ENCODE peak calls at places on chromosomes 2 and 18, in ten cellular contexts. M is pancreas; C is A549; R is neuronal stem cell; F is GM12878; I is PC-9; Q is esophagus muscularis mucosa; H is mammary epithelial cell; J is SJSA1; A is CD4-positive, alpha-beta T cell. E is an unnamed sample.

GRCh38 chr18:24731158-24731557 is 270.7 kb downstream of the HRH4 start:
- DNase-seq in F (no peak), R (no peak), Q (peak), J (no peak), A (no peak), M (no peak), H (peak), C (no peak), I (no peak), E (no peak)

GRCh38 chr2:11498543-11499034 is 32.6 kb upstream of the E2F6 start:
- DNase-seq in H (peak), R (no peak), C (no peak), J (no peak), I (peak), F (peak), M (peak), Q (no peak), A (no peak), E (no peak)

GRCh38 chr2:73343992-73344391 is 41.6 kb upstream of the ALMS1 start:
- DNase-seq in I (no peak), F (no peak), Q (no peak), R (no peak), M (no peak), J (no peak), H (no peak), C (no peak), A (no peak), E (no peak)

GRCh38 chr2:152594022-152594712 is 123.1 kb downstream of the PRPF40A start:
- DNase-seq in A (no peak), Q (peak), H (no peak), I (no peak), F (no peak), M (no peak), C (no peak), R (no peak), J (no peak), E (peak)

GRCh38 chr2:15674637-15675455 is 83.2 kb downstream of the DDX1 start:
- DNase-seq in R (no peak), I (peak), J (no peak), M (no peak), H (peak), C (peak), A (no peak), Q (no peak), F (no peak), E (no peak)

GRCh38 chr2:6694555-6694954 is 171.2 kb downstream of the CMPK2 start:
- DNase-seq in R (no peak), M (no peak), Q (no peak), I (no peak), F (no peak), C (no peak), A (no peak), H (no peak), J (no peak), E (no peak)

GRCh38 chr2:102094917-102095316 is 47.6 kb upstream of the IL1R1 start:
- DNase-seq in A (no peak), I (peak), C (peak), Q (no peak), R (no peak), H (peak), F (no peak), M (no peak), J (peak), E (peak)

GRCh38 chr2:62895632-62896009 is 155.0 kb upstream of the OTX1 start:
- DNase-seq in J (no peak), F (no peak), H (peak), Q (no peak), M (no peak), R (no peak), I (no peak), C (no peak), A (no peak), E (no peak)

GRCh38 chr2:135698838-135699237 is 42.8 kb upstream of the UBXN4 start:
- DNase-seq in R (no peak), M (no peak), A (no peak), Q (no peak), H (no peak), F (no peak), J (no peak), I (no peak), C (no peak), E (no peak)

GRCh38 chr2:69177785-69178636 is 165.0 kb downstream of the ANTXR1 start:
- DNase-seq in H (peak), C (peak), Q (peak), R (peak), J (peak), F (no peak), A (no peak), I (peak), M (peak), E (peak)

GRCh38 chr18:62131305-62131909 is 55.4 kb downstream of the PIGN start:
- DNase-seq in C (peak), F (peak), H (peak), Q (no peak), I (peak), M (no peak), A (peak), J (peak), R (peak), E (peak)

GRCh38 chr18:32324173-32324572 is 134.3 kb downstream of the MEP1B start:
- DNase-seq in J (no peak), H (no peak), Q (no peak), R (no peak), I (no peak), A (no peak), F (no peak), M (no peak), C (no peak), E (no peak)

GRCh38 chr2:54416166-54416798 is 39.8 kb upstream of the SPTBN1 start:
- DNase-seq in C (no peak), I (peak), R (no peak), M (no peak), H (no peak), Q (no peak), J (no peak), A (no peak), F (no peak), E (peak)

DNA sequence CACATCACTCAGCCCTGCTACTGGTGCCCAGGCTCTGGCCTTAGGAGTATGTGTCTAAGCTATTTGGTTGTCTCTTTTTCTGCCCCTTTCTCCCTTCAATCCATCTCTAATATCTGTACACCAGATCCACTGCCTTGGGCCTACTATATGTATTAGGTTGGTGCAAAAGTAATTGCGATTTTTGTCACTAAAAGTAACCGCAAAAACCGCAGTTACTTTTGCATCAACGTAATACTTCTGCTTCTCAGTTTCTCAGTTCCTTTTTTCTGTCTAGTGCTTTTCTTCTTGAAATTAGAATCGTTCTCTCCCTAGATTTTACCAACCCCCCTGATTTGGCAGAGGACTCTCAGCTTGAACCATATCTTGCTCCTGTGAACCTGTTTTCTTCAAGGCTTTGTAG is 362.6 kb upstream of the TNP1 start:
- DNase-seq in Q (no peak), F (peak), R (no peak), I (no peak), M (no peak), A (no peak), J (no peak), H (no peak), C (no peak), E (no peak)
- H3K27ac ChIP-seq in Q (no peak), F (peak), R (no peak), I (peak), M (no peak), A (no peak), J (peak), H (peak), C (no peak), E (no peak)

GRCh38 chr2:147046473-147046872 is 798.4 kb upstream of the ACVR2A start:
- DNase-seq in H (no peak), I (no peak), C (no peak), Q (no peak), M (no peak), A (no peak), F (no peak), R (no peak), J (no peak), E (no peak)

GRCh38 chr2:147049888-147050446 is 794.9 kb upstream of the ACVR2A start:
- DNase-seq in J (no peak), Q (no peak), R (no peak), M (no peak), A (no peak), F (no peak), H (no peak), C (no peak), I (no peak), E (no peak)

GRCh38 chr2:147051814-147052213 is 793.0 kb upstream of the ACVR2A start:
- DNase-seq in C (no peak), R (no peak), Q (no peak), M (no peak), J (no peak), A (no peak), F (no peak), H (peak), I (no peak), E (no peak)

GRCh38 chr2:147051248-147051647 is 793.6 kb upstream of the ACVR2A start:
- DNase-seq in I (no peak), F (no peak), M (no peak), C (no peak), A (no peak), Q (no peak), R (no peak), H (peak), J (no peak), E (no peak)
- H3K27ac ChIP-seq in I (no peak), F (no peak), M (no peak), C (no peak), A (no peak), Q (no peak), R (no peak), H (no peak), J (no peak), E (no peak)

GRCh38 chr2:230328155-230328458 is 1.1 kb downstream of the SP140L start:
- DNase-seq in M (no peak), Q (no peak), R (no peak), C (no peak), H (no peak), J (no peak), F (no peak), I (no peak), A (no peak), E (no peak)
- H3K27ac ChIP-seq in M (peak), Q (no peak), R (no peak), C (no peak), H (no peak), J (peak), F (peak), I (peak), A (no peak), E (peak)

GRCh38 chr18:79679552-79680099 is at the start of gene CTDP1:
- DNase-seq in Q (peak), A (peak), C (peak), R (peak), F (no peak), M (peak), I (peak), H (peak), J (peak), E (peak)

GRCh38 chr18:79678665-79679551 is 695 bp upstream of the CTDP1 start:
- DNase-seq in M (peak), F (peak), Q (peak), I (peak), H (peak), J (peak), R (peak), A (peak), C (peak), E (peak)

GRCh38 chr18:79677840-79678239 is 1.8 kb upstream of the CTDP1 start:
- DNase-seq in C (no peak), F (no peak), I (no peak), M (no peak), A (no peak), H (no peak), Q (no peak), R (no peak), J (peak), E (no peak)

GRCh38 chr18:79680100-79680879 is 687 bp downstream of the CTDP1 start:
- DNase-seq in M (peak), J (no peak), A (peak), F (no peak), C (peak), R (peak), I (peak), H (peak), Q (no peak), E (peak)

GRCh38 chr18:79677221-79677620 is 2.4 kb upstream of the CTDP1 start:
- DNase-seq in M (no peak), H (no peak), F (no peak), R (no peak), A (no peak), Q (no peak), C (no peak), I (no peak), J (peak), E (no peak)
- H3K27ac ChIP-seq in M (no peak), H (no peak), F (no peak), R (no peak), A (no peak), Q (no peak), C (no peak), I (no peak), J (no peak), E (no peak)

GRCh38 chr18:48811401-48811800 is 139.4 kb downstream of the SMAD7 start:
- DNase-seq in I (no peak), J (no peak), C (no peak), H (no peak), F (no peak), Q (no peak), M (no peak), A (no peak), R (no peak), E (no peak)
- H3K27ac ChIP-seq in I (no peak), J (no peak), C (no peak), H (no peak), F (peak), Q (no peak), M (no peak), A (no peak), R (no peak), E (no peak)

GRCh38 chr18:69998523-69998987 is 50.9 kb upstream of the CD226 start:
- DNase-seq in A (no peak), R (no peak), H (no peak), J (no peak), C (no peak), Q (no peak), M (no peak), F (no peak), I (no peak), E (no peak)
- H3K27ac ChIP-seq in A (no peak), R (no peak), H (no peak), J (no peak), C (no peak), Q (no peak), M (no peak), F (no peak), I (no peak), E (no peak)

GRCh38 chr2:127647242-127648190 is 1.6 kb downstream of the GPR17 start:
- DNase-seq in M (peak), R (no peak), H (no peak), C (no peak), J (no peak), I (no peak), A (no peak), Q (no peak), F (no peak), E (no peak)

GRCh38 chr2:127649684-127650040 is 3.7 kb downstream of the GPR17 start:
- DNase-seq in I (peak), J (peak), F (peak), A (peak), H (peak), M (peak), C (peak), R (peak), Q (no peak), E (no peak)

GRCh38 chr2:127649100-127649611 is 3.2 kb downstream of the GPR17 start:
- DNase-seq in A (no peak), Q (no peak), R (no peak), I (no peak), J (no peak), M (peak), F (no peak), H (no peak), C (no peak), E (peak)

GRCh38 chr2:127646487-127647241 is 711 bp downstream of the GPR17 start:
- DNase-seq in M (peak), F (no peak), J (no peak), C (no peak), I (no peak), R (no peak), A (no peak), Q (no peak), H (no peak), E (peak)

GRCh38 chr2:127648321-127648720 is 2.4 kb downstream of the GPR17 start:
- DNase-seq in H (no peak), J (no peak), Q (no peak), M (peak), I (no peak), R (no peak), F (no peak), C (no peak), A (no peak), E (no peak)
- H3K27ac ChIP-seq in H (no peak), J (no peak), Q (peak), M (no peak), I (no peak), R (no peak), F (no peak), C (no peak), A (no peak), E (peak)

GRCh38 chr18:39318008-39318407 is 1752.4 kb upstream of the CELF4 start:
- DNase-seq in F (no peak), I (no peak), Q (no peak), C (no peak), H (no peak), M (no peak), R (no peak), A (no peak), J (no peak), E (no peak)

GRCh38 chr18:39314595-39314994 is 1749.0 kb upstream of the CELF4 start:
- DNase-seq in C (no peak), F (no peak), M (no peak), I (no peak), H (no peak), J (no peak), R (no peak), Q (no peak), A (no peak), E (no peak)

GRCh38 chr18:39318462-39318861 is 1752.9 kb upstream of the CELF4 start:
- DNase-seq in M (no peak), I (no peak), H (no peak), C (no peak), F (no peak), R (no peak), A (no peak), Q (no peak), J (no peak), E (no peak)

GRCh38 chr18:39311111-39311712 is 1745.6 kb upstream of the CELF4 start:
- DNase-seq in J (no peak), R (no peak), M (no peak), C (no peak), F (no peak), H (no peak), I (no peak), A (no peak), Q (no peak), E (no peak)

GRCh38 chr18:39313992-39314391 is 1748.4 kb upstream of the CELF4 start:
- DNase-seq in C (no peak), F (no peak), M (no peak), R (no peak), J (no peak), H (no peak), A (no peak), I (no peak), Q (no peak), E (no peak)
- H3K27ac ChIP-seq in C (no peak), F (no peak), M (no peak), R (no peak), J (no peak), H (no peak), A (no peak), I (no peak), Q (no peak), E (no peak)

DNA sequence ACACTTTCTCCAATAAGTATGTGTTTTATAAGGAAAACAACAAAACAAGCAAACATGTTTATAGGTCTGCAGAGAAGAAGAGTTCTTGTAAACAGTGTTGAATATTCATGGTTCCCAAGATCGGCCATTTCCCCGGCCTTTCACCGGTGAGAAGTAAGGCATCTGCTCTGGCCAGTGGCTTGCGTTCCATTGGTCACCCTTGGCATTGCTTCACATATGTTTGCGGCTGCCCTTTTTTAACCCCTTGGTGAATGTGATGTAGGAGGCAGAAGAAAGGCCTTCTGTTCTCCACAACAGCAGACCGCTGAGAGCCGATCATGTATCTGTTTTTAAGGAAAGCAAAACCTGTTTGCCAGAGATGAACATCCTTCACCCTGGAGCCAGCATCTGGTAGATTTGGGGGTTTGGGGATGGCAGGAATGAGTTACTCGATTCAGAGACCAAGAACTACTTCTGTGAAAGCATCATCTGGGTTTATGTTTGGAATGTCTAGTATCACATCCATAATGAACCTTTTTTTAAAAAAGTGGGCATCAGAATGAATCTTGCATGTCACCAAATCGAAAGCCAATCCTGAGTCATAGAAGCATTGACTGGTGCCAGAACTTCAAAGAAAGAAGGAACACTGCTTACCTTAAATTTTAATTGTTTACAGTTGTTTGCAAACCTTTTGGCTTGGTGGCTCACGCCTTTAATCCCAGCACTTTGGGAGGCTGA is 112.3 kb downstream of the AGAP1 start:
- DNase-seq in J (no peak), H (no peak), Q (no peak), C (no peak), A (no peak), I (no peak), F (no peak), M (no peak), R (no peak), E (no peak)
- H3K27ac ChIP-seq in J (peak), H (no peak), Q (peak), C (no peak), A (no peak), I (no peak), F (no peak), M (no peak), R (no peak), E (no peak)